ENCODE peak calls at places on chromosomes 3 and 15, in eight cellular contexts. Q is AG09309, I is astrocyte of the spinal cord, Z is lower lobe of right lung, D is ovary, L is Panc1, A is spleen, O is Caco-2. Y is an unnamed sample.

GRCh38 chr3:4587838-4588105 is 94.6 kb downstream of the ITPR1 start:
- DNase-seq in I (no peak), Z (no peak), L (no peak), D (no peak), Q (no peak), O (no peak), A (no peak), Y (no peak)

GRCh38 chr3:194270627-194271458 is 80.3 kb downstream of the CPN2 start:
- DNase-seq in O (peak), I (peak), A (peak), Z (peak), D (peak), Q (no peak), L (no peak), Y (no peak)

GRCh38 chr15:94287794-94288246 is 56.5 kb downstream of the MCTP2 start:
- DNase-seq in I (no peak), D (no peak), A (peak), Q (no peak), O (no peak), Z (no peak), L (no peak), Y (no peak)

GRCh38 chr3:13748500-13748899 is 131.4 kb downstream of the WNT7A start:
- DNase-seq in Q (no peak), Z (no peak), A (no peak), O (no peak), L (no peak), D (no peak), I (no peak), Y (no peak)

GRCh38 chr3:150177673-150178378 is 207.1 kb upstream of the PFN2 start:
- DNase-seq in I (peak), D (no peak), O (no peak), A (no peak), Z (no peak), Q (no peak), L (no peak), Y (peak)

GRCh38 chr15:58951388-58952060 is 18.0 kb upstream of the SLTM start:
- DNase-seq in Q (peak), I (peak), Z (no peak), O (no peak), A (no peak), D (no peak), L (no peak), Y (peak)

GRCh38 chr3:19250959-19251610 is 102.8 kb downstream of the KCNH8 start:
- DNase-seq in Q (no peak), I (no peak), L (no peak), O (no peak), D (no peak), Z (no peak), A (no peak), Y (no peak)

GRCh38 chr3:98730338-98730737 is 32.8 kb upstream of the ST3GAL6 start:
- DNase-seq in O (no peak), Z (peak), Q (no peak), D (no peak), L (no peak), I (peak), A (no peak), Y (no peak)

GRCh38 chr3:194775266-194775665 is 89.6 kb downstream of the FAM43A start:
- DNase-seq in Z (no peak), Q (no peak), L (no peak), I (no peak), O (no peak), A (no peak), D (no peak), Y (peak)

GRCh38 chr3:207973-208372 is 11.4 kb downstream of the CHL1 start:
- DNase-seq in Q (no peak), A (no peak), L (no peak), I (no peak), D (no peak), O (no peak), Z (no peak), Y (no peak)
- TF ChIP-seq CTCF in Q (no peak), A (no peak), L (no peak), I (no peak), D (no peak), O (no peak), Z (no peak), Y (no peak)

GRCh38 chr15:100330221-100330620 is 11.6 kb downstream of the ADAMTS17 start:
- DNase-seq in D (no peak), A (no peak), O (no peak), I (no peak), Q (no peak), L (no peak), Z (no peak), Y (no peak)
- H3K4me3 ChIP-seq in D (no peak), A (no peak), O (no peak), I (no peak), Q (no peak), L (no peak), Z (no peak), Y (no peak)

GRCh38 chr3:45940781-45941365 is 2.4 kb upstream of the CXCR6 start:
- DNase-seq in Z (no peak), L (no peak), A (no peak), Q (no peak), O (no peak), D (no peak), I (no peak), Y (no peak)

GRCh38 chr3:45940004-45940780 is 3.1 kb upstream of the CXCR6 start:
- DNase-seq in L (no peak), A (no peak), Q (no peak), I (no peak), D (no peak), O (no peak), Z (no peak), Y (no peak)

GRCh38 chr3:45938043-45938435 is 5.2 kb upstream of the CXCR6 start:
- DNase-seq in O (no peak), D (no peak), I (no peak), L (no peak), Q (no peak), A (no peak), Z (no peak), Y (no peak)

GRCh38 chr3:45938858-45939257 is 4.4 kb upstream of the CXCR6 start:
- DNase-seq in A (peak), L (peak), Q (peak), I (peak), D (peak), Z (peak), O (peak), Y (peak)

GRCh38 chr3:45939341-45939771 is 3.9 kb upstream of the CXCR6 start:
- DNase-seq in L (no peak), Z (no peak), I (no peak), D (no peak), Q (no peak), A (no peak), O (no peak), Y (peak)
- TF ChIP-seq CTCF in L (no peak), Z (no peak), I (no peak), D (no peak), Q (no peak), A (no peak), O (no peak), Y (no peak)

GRCh38 chr15:32029862-32030781 is at the start of gene CHRNA7:
- DNase-seq in I (peak), A (peak), Z (peak), L (no peak), O (peak), Q (no peak), D (peak), Y (no peak)
- H3K4me3 ChIP-seq in I (peak), A (peak), Z (peak), L (peak), O (peak), Q (peak), D (peak), Y (peak)

DNA sequence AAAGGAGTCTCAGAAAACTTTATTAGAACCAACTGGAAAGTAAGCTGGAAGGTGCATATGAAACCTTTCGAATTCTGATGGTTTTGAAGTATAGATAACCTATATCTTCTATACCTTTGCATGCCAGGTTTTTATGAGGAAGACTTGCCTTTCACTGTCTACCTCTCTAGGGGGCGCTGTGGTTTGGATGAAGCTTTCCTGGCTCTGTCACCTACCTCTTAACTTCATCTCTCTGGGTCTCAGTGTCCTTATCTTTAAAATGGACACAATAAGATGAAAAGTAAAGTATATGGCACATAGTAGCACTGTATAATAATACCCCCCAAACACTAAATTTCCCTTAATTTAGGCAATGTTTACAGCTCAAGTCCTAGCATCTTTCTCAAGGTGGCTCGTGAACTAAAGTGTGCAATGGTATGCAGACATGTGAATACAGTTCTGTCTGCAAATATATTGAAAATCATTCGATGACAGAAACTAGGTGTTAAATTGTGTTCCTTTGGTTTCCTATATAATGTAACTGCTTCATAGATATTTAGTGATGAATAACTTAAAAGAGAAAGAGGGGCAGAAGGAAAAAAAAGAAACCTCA is 314.3 kb downstream of the CHST2 start:
- DNase-seq in Z (no peak), A (no peak), Q (no peak), D (no peak), L (no peak), O (no peak), I (no peak), Y (no peak)
- TF ChIP-seq CTCF in Z (peak), A (peak), Q (peak), D (no peak), L (peak), O (peak), I (peak), Y (peak)

DNA sequence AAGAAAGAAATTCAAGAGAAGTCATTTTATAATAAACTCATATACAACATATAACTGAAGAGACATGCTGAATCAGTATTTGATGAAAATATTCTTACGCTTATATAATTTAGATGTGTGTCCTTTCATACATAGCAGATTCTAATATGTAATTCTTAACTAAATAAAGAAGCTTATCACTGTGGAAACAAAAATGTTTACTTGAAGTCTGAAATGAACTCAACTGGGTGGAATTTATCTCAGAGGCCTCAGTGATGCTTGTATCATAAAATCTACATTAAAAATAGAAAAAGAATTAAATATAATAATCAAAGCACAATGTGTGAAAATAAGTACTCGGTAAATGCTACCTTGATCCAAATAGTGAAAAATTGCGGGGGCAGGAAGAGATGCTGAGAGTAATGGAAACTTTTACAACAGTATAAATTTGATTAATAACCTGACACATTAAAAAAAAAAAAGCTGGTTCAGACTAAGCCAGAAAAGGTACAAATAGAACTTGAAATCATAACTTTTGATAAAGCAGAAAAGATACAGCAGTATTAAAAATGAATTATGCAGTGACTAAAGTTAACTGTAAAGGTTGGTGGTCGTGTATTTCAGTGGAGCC is 12.0 kb upstream of the CBLB start:
- DNase-seq in I (no peak), L (no peak), O (no peak), D (no peak), A (no peak), Q (no peak), Z (no peak), Y (no peak)
- H3K4me3 ChIP-seq in I (no peak), L (no peak), O (no peak), D (no peak), A (no peak), Q (no peak), Z (no peak), Y (no peak)

GRCh38 chr3:49927798-49928197 is 1.8 kb downstream of the MON1A start:
- DNase-seq in L (no peak), D (no peak), A (no peak), Q (no peak), Z (no peak), I (no peak), O (no peak), Y (no peak)

GRCh38 chr3:49929333-49930240 is at the start of gene MON1A:
- DNase-seq in Q (peak), A (peak), O (peak), I (peak), Z (peak), L (peak), D (peak), Y (peak)

GRCh38 chr3:49930241-49930690 is 655 bp upstream of the MON1A start:
- DNase-seq in I (no peak), L (no peak), O (no peak), D (no peak), Z (no peak), A (no peak), Q (no peak), Y (no peak)

GRCh38 chr3:49928511-49929017 is 1.0 kb downstream of the MON1A start:
- DNase-seq in L (no peak), O (no peak), I (no peak), D (no peak), Q (no peak), A (no peak), Z (no peak), Y (no peak)

DNA sequence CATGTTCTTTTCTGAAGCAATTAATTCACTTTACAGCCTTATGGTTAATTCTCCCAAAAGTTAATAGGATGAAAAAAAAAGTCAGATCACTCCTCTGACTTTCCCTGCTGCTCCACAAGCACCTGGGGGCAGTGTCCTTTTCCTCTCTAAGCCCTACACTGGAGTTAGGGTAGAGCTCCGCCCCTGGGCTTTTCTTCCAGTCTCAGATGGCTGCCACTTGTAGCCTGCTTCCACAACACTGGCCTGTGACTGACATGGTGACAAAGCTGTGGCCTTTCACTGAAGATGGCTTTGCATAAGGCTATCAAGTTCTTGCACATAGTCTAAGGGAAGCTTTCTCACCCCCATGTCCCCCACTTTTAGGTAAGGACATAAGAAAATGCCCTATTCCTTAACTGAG is 1.3 kb upstream of the MON1A start:
- DNase-seq in Q (no peak), A (no peak), I (no peak), O (peak), D (no peak), L (no peak), Z (no peak), Y (no peak)
- TF ChIP-seq CTCF in Q (no peak), A (no peak), I (no peak), O (peak), D (no peak), L (no peak), Z (no peak), Y (no peak)

DNA sequence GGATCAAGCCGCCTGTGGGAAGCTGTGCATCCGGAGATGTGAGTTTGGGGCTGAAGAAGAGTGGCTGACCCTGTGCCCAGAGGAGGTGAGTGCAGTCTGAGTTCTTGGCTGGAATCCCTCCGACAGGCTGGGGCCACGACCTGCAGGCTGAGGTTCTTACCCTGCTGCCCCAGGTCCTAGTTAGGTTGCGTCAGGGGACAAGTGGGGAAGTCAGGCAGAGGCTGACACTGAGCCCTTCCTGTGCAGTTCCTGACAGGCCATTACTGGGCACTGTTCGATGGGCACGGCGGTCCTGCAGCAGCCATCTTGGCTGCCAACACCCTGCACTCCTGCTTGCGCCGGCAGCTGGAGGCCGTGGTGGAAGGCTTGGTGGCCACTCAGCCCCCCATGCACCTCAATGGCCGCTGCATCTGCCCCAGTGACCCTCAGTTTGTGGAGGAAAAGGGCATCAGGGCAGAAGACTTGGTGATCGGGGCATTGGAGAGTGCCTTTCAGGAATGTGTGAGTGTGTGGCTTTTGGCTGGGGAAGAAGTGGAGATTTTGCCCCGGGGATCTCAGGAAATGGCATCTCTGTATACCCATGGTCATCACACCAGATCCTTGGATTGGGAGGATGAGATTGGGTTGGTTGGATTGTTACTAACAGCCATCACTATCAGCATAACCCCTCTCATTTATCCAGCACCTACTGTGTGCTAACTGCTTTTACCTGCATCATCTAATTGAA is 1.3 kb downstream of the PPM1M start:
- DNase-seq in Q (no peak), I (no peak), A (peak), O (no peak), D (peak), L (no peak), Z (peak), Y (no peak)
- H3K4me3 ChIP-seq in Q (peak), I (no peak), A (peak), O (no peak), D (no peak), L (peak), Z (peak), Y (peak)

GRCh38 chr15:38692789-38693062 is 128.1 kb upstream of the RASGRP1 start:
- DNase-seq in Q (no peak), I (no peak), A (no peak), Z (no peak), O (no peak), L (no peak), D (no peak), Y (no peak)
- TF ChIP-seq CTCF in Q (no peak), I (no peak), A (no peak), Z (no peak), O (no peak), L (no peak), D (no peak), Y (no peak)

Y was measured in fibroblast of the aortic adventitia.